ENCODE peak calls at places on chromosomes 13 and 19, in nine cellular contexts. U is ovary, V is transverse colon, E is heart left ventricle, C is lower leg skin, H is stomach, K is adrenal gland, S is tibial nerve, Z is esophagus squamous epithelium. W is an unnamed sample.
A peak's percentile ranks its signal among the peaks of the same experiment; 100 is the strongest.

GRCh38 chr19:290539-291521 is at the start of gene PLPP2:
- DNase-seq in Z (no peak), K (no peak), U (no peak), C (peak; percentile 91), V (peak; percentile 77), S (no peak), H (peak; percentile 93), E (no peak), W (peak; percentile 78)

GRCh38 chr19:33697766-33698165 is 76.0 kb downstream of the CHST8 start:
- DNase-seq in C (no peak), Z (no peak), E (no peak), H (no peak), S (no peak), U (peak; percentile 2), V (no peak), K (no peak), W (no peak)

GRCh38 chr19:17610384-17610783 is 54.9 kb downstream of the COLGALT1 start:
- DNase-seq in K (no peak), E (no peak), V (no peak), S (no peak), U (no peak), C (no peak), Z (no peak), H (no peak), W (no peak)

GRCh38 chr13:98879127-98879520 is 98.7 kb downstream of the DOCK9 start:
- DNase-seq in K (no peak), H (no peak), Z (no peak), C (no peak), V (no peak), U (no peak), S (no peak), E (no peak), W (no peak)

GRCh38 chr13:111049791-111050538 is 65.1 kb upstream of the ARHGEF7 start:
- DNase-seq in V (no peak), H (peak; percentile 35), Z (no peak), K (peak; percentile 28), C (peak; percentile 80), S (peak; percentile 69), U (peak; percentile 60), E (no peak), W (peak; percentile 41)

GRCh38 chr13:31951215-31951678 is 80.3 kb upstream of the FRY start:
- DNase-seq in U (no peak), Z (peak; percentile 8), V (peak; percentile 48), H (peak; percentile 64), K (peak; percentile 45), C (no peak), S (peak; percentile 48), E (peak; percentile 87), W (peak; percentile 51)

GRCh38 chr13:48189122-48189521 is 43.9 kb upstream of the ITM2B start:
- DNase-seq in V (no peak), Z (no peak), C (no peak), K (no peak), U (no peak), E (no peak), H (no peak), S (no peak), W (no peak)

GRCh38 chr19:51023946-51024345 is 2.5 kb downstream of the KLK11 start:
- DNase-seq in C (no peak), V (no peak), H (no peak), U (peak; percentile 35), Z (no peak), K (no peak), S (no peak), E (no peak), W (no peak)

GRCh38 chr13:44383945-44384344 is 10.3 kb downstream of the SERP2 start:
- DNase-seq in H (no peak), V (no peak), E (no peak), C (no peak), S (no peak), U (no peak), Z (no peak), K (no peak), W (no peak)

GRCh38 chr13:77374786-77375185 is 47.9 kb upstream of the MYCBP2 start:
- DNase-seq in U (no peak), K (no peak), H (no peak), E (no peak), Z (no peak), S (no peak), C (no peak), V (no peak), W (no peak)

GRCh38 chr13:97446448-97446847 is 12.5 kb downstream of the RAP2A start:
- DNase-seq in U (no peak), K (no peak), V (no peak), C (no peak), E (no peak), Z (no peak), S (no peak), H (no peak), W (no peak)

GRCh38 chr19:53555352-53555751 is 17.4 kb downstream of the ZNF331 start:
- DNase-seq in S (no peak), U (no peak), E (no peak), H (no peak), V (no peak), C (no peak), Z (no peak), K (no peak), W (no peak)

GRCh38 chr13:44801990-44802389 is 187.3 kb downstream of the NUFIP1 start:
- DNase-seq in H (peak; percentile 45), E (no peak), Z (no peak), C (peak; percentile 25), U (no peak), S (no peak), V (no peak), K (no peak), W (no peak)

GRCh38 chr19:18847516-18848463 is 16.0 kb downstream of the UPF1 start:
- DNase-seq in E (no peak), V (no peak), C (no peak), S (peak; percentile 29), K (no peak), H (no peak), U (no peak), Z (no peak), W (no peak)

DNA sequence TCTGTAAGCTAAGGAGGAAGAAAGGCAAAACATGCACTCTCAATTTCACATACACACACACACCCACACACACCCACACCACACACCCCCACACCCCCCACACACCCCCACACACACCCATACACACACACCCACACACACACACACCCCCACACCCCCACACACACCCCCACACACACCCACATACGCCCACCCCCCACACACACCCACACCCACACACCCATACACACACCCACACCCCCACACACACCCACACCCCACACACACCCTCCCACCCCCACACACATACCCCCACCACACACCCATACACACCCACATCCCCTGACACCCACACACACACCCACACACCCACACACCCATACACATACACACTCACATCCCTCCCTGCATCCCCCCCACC is 276.1 kb downstream of the ABCC4 start:
- DNase-seq in K (no peak), S (no peak), E (no peak), U (no peak), Z (no peak), V (no peak), H (no peak), C (no peak), W (no peak)
- H3K4me3 ChIP-seq in K (no peak overlapping the region), S (no peak overlapping the region), E (no peak overlapping the region), U (no peak overlapping the region), Z (no peak overlapping the region), V (no peak overlapping the region), H (no peak overlapping the region), C (no peak overlapping the region), W (no peak overlapping the region)

DNA sequence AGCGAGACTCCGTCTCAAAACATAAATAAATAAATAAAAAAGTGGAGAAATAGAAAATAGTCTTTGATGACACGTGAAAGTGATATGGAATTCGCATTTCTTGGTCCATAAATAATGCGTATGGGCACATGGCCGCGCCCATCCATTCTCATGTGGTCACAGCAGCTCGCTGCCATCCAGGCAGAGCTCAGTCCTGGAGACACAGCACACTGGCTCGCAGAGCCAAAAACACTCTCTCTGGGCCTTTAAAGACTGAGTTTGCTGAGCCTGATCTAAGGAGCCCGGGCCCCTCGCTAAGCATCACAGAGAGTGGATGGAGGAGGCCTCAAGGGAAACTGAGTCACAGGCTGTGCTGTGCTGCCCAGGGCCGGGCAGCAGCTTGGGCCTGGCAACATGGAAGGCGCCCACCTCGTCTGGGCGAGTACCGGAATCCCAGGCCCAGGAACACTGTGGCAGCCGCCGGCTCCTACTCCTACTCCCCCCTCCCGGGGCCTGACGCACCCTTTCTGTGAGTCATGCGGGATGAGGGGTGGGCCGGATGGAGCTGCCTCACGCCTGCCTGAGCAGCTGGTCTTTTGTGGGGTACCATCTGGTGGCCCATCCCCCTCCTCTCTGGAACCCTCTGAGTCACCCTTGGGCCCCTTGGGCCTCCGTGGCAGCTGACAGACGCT is 28.9 kb upstream of the CACTIN start:
- DNase-seq in H (peak; percentile 33), K (peak; percentile 41), U (peak; percentile 74), S (no peak), Z (no peak), E (peak; percentile 78), V (peak; percentile 37), C (no peak), W (no peak)
- TF ChIP-seq POLR2A in H (no peak), K (no peak), U (no peak), S (no peak), Z (no peak), E (no peak), V (no peak), C (no peak), W (no peak)

DNA sequence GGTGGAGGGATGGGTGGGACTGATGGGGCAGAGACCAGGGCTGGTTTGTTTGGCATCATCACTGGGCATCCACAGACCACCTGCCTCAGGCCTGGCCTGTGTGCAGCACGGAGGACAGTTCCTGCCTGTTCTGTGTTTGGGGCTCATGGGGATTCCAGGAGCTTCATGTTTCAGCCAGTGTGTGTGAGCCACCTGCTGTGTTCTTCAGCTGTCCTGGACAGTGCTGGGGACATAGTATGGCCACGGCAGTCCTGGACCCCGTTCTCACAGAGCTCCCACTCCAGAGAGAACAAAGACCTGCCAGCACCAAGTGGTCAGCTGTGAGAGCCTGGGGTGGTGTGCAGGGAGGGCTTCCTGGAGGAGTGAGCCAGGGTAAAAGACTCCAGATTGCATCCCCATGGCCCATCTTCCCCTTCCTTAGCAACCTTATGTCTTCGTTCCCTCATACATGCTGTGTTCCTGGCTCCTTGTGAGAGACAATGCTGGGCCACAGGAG is 2.0 kb upstream of the CCDC97 start:
- DNase-seq in K (no peak), E (no peak), U (no peak), V (no peak), Z (no peak), H (no peak), S (no peak), C (no peak), W (no peak)
- H3K4me3 ChIP-seq in K (no peak overlapping the region), E (no peak overlapping the region), U (no peak overlapping the region), V (no peak overlapping the region), Z (no peak overlapping the region), H (no peak overlapping the region), S (no peak overlapping the region), C (no peak overlapping the region), W (no peak overlapping the region)

GRCh38 chr19:39816287-39817048 is 17.5 kb downstream of the DYRK1B start:
- DNase-seq in V (no peak), S (no peak), K (no peak), Z (no peak), H (no peak), E (no peak), U (no peak), C (no peak), W (no peak)
- TF ChIP-seq POLR2A in V (no peak), S (no peak), K (no peak), Z (no peak), H (no peak), E (no peak), U (no peak), C (no peak), W (no peak)